ENCODE peak calls at places on chromosome 9, in six cellular contexts. One of them, this sample, is unnamed.

GRCh38 chr9:114000671-114001409 is 77.3 kb downstream of the AMBP start:
- DNase-seq in AG09319: no peak
- DNase-seq in PC-9: no peak
- DNase-seq in glutamatergic neuron: no peak
- DNase-seq in nephron progenitor cell: no peak
- DNase-seq in GM06990: no peak
- DNase-seq in this sample: no peak

GRCh38 chr9:8924529-8924928 is 1125.0 kb upstream of the DMAC1 start:
- DNase-seq in AG09319: no peak
- DNase-seq in PC-9: no peak
- DNase-seq in glutamatergic neuron: no peak
- DNase-seq in nephron progenitor cell: no peak
- DNase-seq in GM06990: no peak
- DNase-seq in this sample: no peak

GRCh38 chr9:136694163-136694864 is 7.1 kb upstream of the AGPAT2 start:
- DNase-seq in AG09319: no peak
- DNase-seq in PC-9: peak
- DNase-seq in glutamatergic neuron: peak
- DNase-seq in nephron progenitor cell: peak
- DNase-seq in GM06990: no peak
- DNase-seq in this sample: peak

GRCh38 chr9:136342191-136343120 is 15.1 kb downstream of the GPSM1 start:
- DNase-seq in AG09319: no peak
- DNase-seq in PC-9: peak
- DNase-seq in glutamatergic neuron: peak
- DNase-seq in nephron progenitor cell: peak
- DNase-seq in GM06990: peak
- DNase-seq in this sample: peak

GRCh38 chr9:89465726-89466308 is 32.1 kb downstream of the SEMA4D start:
- DNase-seq in AG09319: no peak
- DNase-seq in PC-9: no peak
- DNase-seq in glutamatergic neuron: no peak
- DNase-seq in nephron progenitor cell: no peak
- DNase-seq in GM06990: no peak
- DNase-seq in this sample: no peak

GRCh38 chr9:18863821-18864220 is 169.2 kb downstream of the SAXO1 start:
- DNase-seq in AG09319: no peak
- DNase-seq in PC-9: no peak
- DNase-seq in glutamatergic neuron: no peak
- DNase-seq in nephron progenitor cell: no peak
- DNase-seq in GM06990: no peak
- DNase-seq in this sample: no peak

GRCh38 chr9:119027901-119028699 is 341.1 kb downstream of the BRINP1 start:
- DNase-seq in AG09319: no peak
- DNase-seq in PC-9: no peak
- DNase-seq in glutamatergic neuron: no peak
- DNase-seq in nephron progenitor cell: no peak
- DNase-seq in GM06990: no peak
- DNase-seq in this sample: no peak

GRCh38 chr9:38641985-38642864 is 21.8 kb upstream of the ANKRD18A start:
- DNase-seq in AG09319: no peak
- DNase-seq in PC-9: peak
- DNase-seq in glutamatergic neuron: peak
- DNase-seq in nephron progenitor cell: peak
- DNase-seq in GM06990: no peak
- DNase-seq in this sample: peak

GRCh38 chr9:137410891-137411249 is 12.1 kb downstream of the EXD3 start:
- DNase-seq in AG09319: no peak
- DNase-seq in PC-9: no peak
- DNase-seq in glutamatergic neuron: no peak
- DNase-seq in nephron progenitor cell: no peak
- DNase-seq in GM06990: no peak
- DNase-seq in this sample: no peak

GRCh38 chr9:91301161-91301560 is 60.6 kb downstream of the AUH start:
- DNase-seq in AG09319: no peak
- DNase-seq in PC-9: no peak
- DNase-seq in glutamatergic neuron: no peak
- DNase-seq in nephron progenitor cell: no peak
- DNase-seq in GM06990: no peak
- DNase-seq in this sample: no peak

GRCh38 chr9:127177221-127177620 is 54.8 kb upstream of the ANGPTL2 start:
- DNase-seq in AG09319: no peak
- DNase-seq in PC-9: no peak
- DNase-seq in glutamatergic neuron: peak
- DNase-seq in nephron progenitor cell: no peak
- DNase-seq in GM06990: no peak
- DNase-seq in this sample: no peak

GRCh38 chr9:14618851-14619250 is 74.4 kb downstream of the ZDHHC21 start:
- DNase-seq in AG09319: no peak
- DNase-seq in PC-9: no peak
- DNase-seq in glutamatergic neuron: no peak
- DNase-seq in nephron progenitor cell: no peak
- DNase-seq in GM06990: no peak
- DNase-seq in this sample: no peak

GRCh38 chr9:96020822-96021615 is 145.5 kb downstream of the ERCC6L2 start:
- DNase-seq in AG09319: no peak
- DNase-seq in PC-9: no peak
- DNase-seq in glutamatergic neuron: peak
- DNase-seq in nephron progenitor cell: peak
- DNase-seq in GM06990: no peak
- DNase-seq in this sample: peak

GRCh38 chr9:37747271-37747753 is 6.3 kb upstream of the TRMT10B start:
- DNase-seq in AG09319: peak
- DNase-seq in PC-9: peak
- DNase-seq in glutamatergic neuron: peak
- DNase-seq in nephron progenitor cell: peak
- DNase-seq in GM06990: no peak
- DNase-seq in this sample: peak

GRCh38 chr9:121288874-121289553 is 21.1 kb downstream of the GSN start:
- DNase-seq in AG09319: no peak
- DNase-seq in PC-9: peak
- DNase-seq in glutamatergic neuron: no peak
- DNase-seq in nephron progenitor cell: peak
- DNase-seq in GM06990: no peak
- DNase-seq in this sample: no peak

GRCh38 chr9:134775552-134775951 is 105.1 kb upstream of the FCN2 start:
- DNase-seq in AG09319: peak
- DNase-seq in PC-9: no peak
- DNase-seq in glutamatergic neuron: no peak
- DNase-seq in nephron progenitor cell: no peak
- DNase-seq in GM06990: no peak
- DNase-seq in this sample: no peak

GRCh38 chr9:136082496-136083361 is 12.4 kb downstream of the NACC2 start:
- DNase-seq in AG09319: no peak
- DNase-seq in PC-9: no peak
- DNase-seq in glutamatergic neuron: no peak
- DNase-seq in nephron progenitor cell: no peak
- DNase-seq in GM06990: peak
- DNase-seq in this sample: no peak

GRCh38 chr9:652896-653295 is 188.6 kb upstream of the DMRT1 start:
- DNase-seq in AG09319: no peak
- DNase-seq in PC-9: no peak
- DNase-seq in glutamatergic neuron: peak
- DNase-seq in nephron progenitor cell: no peak
- DNase-seq in GM06990: no peak
- DNase-seq in this sample: no peak

DNA sequence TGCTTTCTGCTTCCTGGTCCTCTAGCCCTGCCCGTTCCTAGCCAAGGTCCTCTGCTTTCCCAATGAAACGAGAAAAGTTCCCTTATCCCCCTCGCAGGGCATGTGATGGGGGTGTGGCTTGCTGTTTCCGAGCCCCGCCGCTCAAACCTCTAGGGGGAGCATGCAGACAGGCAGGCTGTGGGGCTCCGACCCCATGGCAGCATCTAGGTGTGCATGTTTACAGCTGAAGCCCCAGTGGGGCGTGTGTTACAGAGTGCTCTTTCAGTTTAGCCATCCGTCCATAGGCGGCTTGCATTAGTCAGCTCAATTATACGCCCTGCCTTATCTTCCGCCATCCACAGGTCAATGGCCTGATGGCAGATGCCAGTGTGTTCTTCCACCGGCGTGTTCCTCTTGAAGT is 48.3 kb upstream of the SPATA31E1 start:
- DNase-seq in AG09319: no peak
- DNase-seq in PC-9: no peak
- DNase-seq in glutamatergic neuron: peak
- DNase-seq in nephron progenitor cell: peak
- DNase-seq in GM06990: no peak
- DNase-seq in this sample: no peak
- TF ChIP-seq CTCF in AG09319: no peak
- TF ChIP-seq CTCF in PC-9: no peak
- TF ChIP-seq CTCF in glutamatergic neuron: no peak
- TF ChIP-seq CTCF in nephron progenitor cell: peak
- TF ChIP-seq CTCF in GM06990: peak
- TF ChIP-seq CTCF in this sample: no peak

GRCh38 chr9:100641166-100641565 is 63.3 kb downstream of the CAVIN4 start:
- DNase-seq in AG09319: no peak
- DNase-seq in PC-9: no peak
- DNase-seq in glutamatergic neuron: no peak
- DNase-seq in nephron progenitor cell: no peak
- DNase-seq in GM06990: no peak
- DNase-seq in this sample: no peak
- TF ChIP-seq CTCF in AG09319: no peak
- TF ChIP-seq CTCF in PC-9: no peak
- TF ChIP-seq CTCF in glutamatergic neuron: peak
- TF ChIP-seq CTCF in nephron progenitor cell: no peak
- TF ChIP-seq CTCF in GM06990: no peak
- TF ChIP-seq CTCF in this sample: no peak

GRCh38 chr9:110141118-110141797 is 66.7 kb downstream of the C9orf152 start:
- DNase-seq in AG09319: peak
- DNase-seq in PC-9: peak
- DNase-seq in glutamatergic neuron: no peak
- DNase-seq in nephron progenitor cell: no peak
- DNase-seq in GM06990: no peak
- DNase-seq in this sample: no peak

GRCh38 chr9:110142868-110143866 is 64.8 kb downstream of the C9orf152 start:
- DNase-seq in AG09319: no peak
- DNase-seq in PC-9: no peak
- DNase-seq in glutamatergic neuron: no peak
- DNase-seq in nephron progenitor cell: no peak
- DNase-seq in GM06990: peak
- DNase-seq in this sample: no peak

GRCh38 chr9:110142253-110142652 is 65.7 kb downstream of the C9orf152 start:
- DNase-seq in AG09319: no peak
- DNase-seq in PC-9: peak
- DNase-seq in glutamatergic neuron: no peak
- DNase-seq in nephron progenitor cell: no peak
- DNase-seq in GM06990: no peak
- DNase-seq in this sample: no peak

GRCh38 chr9:110143969-110144545 is 63.9 kb downstream of the C9orf152 start:
- DNase-seq in AG09319: no peak
- DNase-seq in PC-9: no peak
- DNase-seq in glutamatergic neuron: no peak
- DNase-seq in nephron progenitor cell: no peak
- DNase-seq in GM06990: no peak
- DNase-seq in this sample: no peak

DNA sequence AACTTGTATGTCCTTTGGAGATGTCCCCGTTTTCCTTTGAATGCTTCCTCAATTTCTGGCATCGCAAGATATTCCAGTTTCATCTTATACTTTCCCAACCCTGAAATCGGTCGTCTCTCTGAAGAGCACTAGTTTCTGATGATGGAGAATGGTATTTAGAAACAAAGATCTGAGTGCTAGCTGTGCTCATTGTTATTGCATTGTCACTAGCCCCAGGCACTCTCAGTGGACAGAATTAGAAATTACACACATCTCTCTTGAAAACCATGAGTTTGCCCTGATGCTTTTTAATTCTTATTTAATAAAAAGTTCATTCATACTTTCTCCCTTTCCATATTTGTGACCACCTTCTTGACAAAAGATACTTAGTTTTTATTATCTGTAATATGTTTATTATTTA is 67.7 kb downstream of the C9orf152 start:
- DNase-seq in AG09319: no peak
- DNase-seq in PC-9: no peak
- DNase-seq in glutamatergic neuron: no peak
- DNase-seq in nephron progenitor cell: no peak
- DNase-seq in GM06990: no peak
- DNase-seq in this sample: no peak
- TF ChIP-seq CTCF in AG09319: no peak
- TF ChIP-seq CTCF in PC-9: no peak
- TF ChIP-seq CTCF in glutamatergic neuron: no peak
- TF ChIP-seq CTCF in nephron progenitor cell: no peak
- TF ChIP-seq CTCF in GM06990: no peak
- TF ChIP-seq CTCF in this sample: no peak

GRCh38 chr9:133429216-133429613 is 7.0 kb downstream of the ADAMTS13 start:
- DNase-seq in AG09319: no peak
- DNase-seq in PC-9: no peak
- DNase-seq in glutamatergic neuron: no peak
- DNase-seq in nephron progenitor cell: no peak
- DNase-seq in GM06990: no peak
- DNase-seq in this sample: peak

GRCh38 chr9:133429641-133430161 is 7.5 kb downstream of the ADAMTS13 start:
- DNase-seq in AG09319: no peak
- DNase-seq in PC-9: no peak
- DNase-seq in glutamatergic neuron: peak
- DNase-seq in nephron progenitor cell: peak
- DNase-seq in GM06990: no peak
- DNase-seq in this sample: peak

GRCh38 chr9:133430244-133430643 is 8.1 kb downstream of the ADAMTS13 start:
- DNase-seq in AG09319: no peak
- DNase-seq in PC-9: no peak
- DNase-seq in glutamatergic neuron: no peak
- DNase-seq in nephron progenitor cell: no peak
- DNase-seq in GM06990: no peak
- DNase-seq in this sample: no peak

GRCh38 chr9:133436706-133437105 is 14.5 kb downstream of the ADAMTS13 start:
- DNase-seq in AG09319: no peak
- DNase-seq in PC-9: no peak
- DNase-seq in glutamatergic neuron: no peak
- DNase-seq in nephron progenitor cell: no peak
- DNase-seq in GM06990: no peak
- DNase-seq in this sample: no peak

GRCh38 chr9:133433351-133433843 is 11.2 kb downstream of the ADAMTS13 start:
- DNase-seq in AG09319: no peak
- DNase-seq in PC-9: no peak
- DNase-seq in glutamatergic neuron: no peak
- DNase-seq in nephron progenitor cell: no peak
- DNase-seq in GM06990: no peak
- DNase-seq in this sample: no peak
- TF ChIP-seq CTCF in AG09319: no peak
- TF ChIP-seq CTCF in PC-9: no peak
- TF ChIP-seq CTCF in glutamatergic neuron: no peak
- TF ChIP-seq CTCF in nephron progenitor cell: no peak
- TF ChIP-seq CTCF in GM06990: no peak
- TF ChIP-seq CTCF in this sample: no peak